ENCODE peak calls at places on chromosome 21, in four cellular contexts. N is brain microvascular endothelial cell, X is endothelial cell of umbilical vein, V is heart left ventricle. C is an unnamed sample.
A peak's percentile ranks its signal among the peaks of the same experiment; 100 is the strongest.

GRCh38 chr21:34129039-34129891 is 55.9 kb downstream of the MRPS6 start:
- DNase-seq in N (peak; percentile 90), X (peak; percentile 79), V (peak; percentile 75), C (peak; percentile 85)

GRCh38 chr21:43369124-43369523 is 57.8 kb downstream of the SIK1 start:
- DNase-seq in N (peak; percentile 68), X (no peak), V (no peak), C (peak; percentile 52)

GRCh38 chr21:36245649-36246048 is 74.3 kb upstream of the MORC3 start:
- DNase-seq in N (no peak), X (no peak), V (no peak), C (no peak)

GRCh38 chr21:43361493-43362296 is 65.2 kb downstream of the SIK1 start:
- DNase-seq in N (peak; percentile 82), X (peak; percentile 16), V (peak; percentile 81), C (peak; percentile 52)

GRCh38 chr21:45003331-45004058 is 63.7 kb downstream of the SLX9 start:
- DNase-seq in N (no peak), X (no peak), V (no peak), C (no peak)

GRCh38 chr21:43291347-43291950 is 122.6 kb downstream of the CRYAA start:
- DNase-seq in N (no peak), X (no peak), V (no peak), C (no peak)

GRCh38 chr21:45228171-45228641 is 59.5 kb downstream of the POFUT2 start:
- DNase-seq in N (peak; percentile 98), X (peak; percentile 18), V (no peak), C (peak; percentile 69)

GRCh38 chr21:43919871-43920801 is 55.1 kb downstream of the AGPAT3 start:
- DNase-seq in N (no peak), X (no peak), V (no peak), C (peak; percentile 63)

GRCh38 chr21:29072873-29073221 is 601 bp downstream of the CCT8 start:
- DNase-seq in N (peak; percentile 47), X (peak; percentile 54), V (no peak), C (peak; percentile 45)

GRCh38 chr21:33940164-33940563 is 24.6 kb upstream of the ATP5PO start:
- DNase-seq in N (peak; percentile 65), X (no peak), V (no peak), C (peak; percentile 48)

GRCh38 chr21:17732306-17732705 is 86.8 kb downstream of the C21orf91 start:
- DNase-seq in N (peak; percentile 33), X (peak; percentile 62), V (no peak), C (no peak)

GRCh38 chr21:23837564-23837963 is 1769.7 kb downstream of the MRPL39 start:
- DNase-seq in N (no peak), X (no peak), V (no peak), C (no peak)

GRCh38 chr21:43364851-43365424 is 62.0 kb downstream of the SIK1 start:
- DNase-seq in N (no peak), X (no peak), V (no peak), C (peak; percentile 46)

GRCh38 chr21:44462090-44462833 is 7.0 kb downstream of the LRRC3 start:
- DNase-seq in N (no peak), X (no peak), V (no peak), C (no peak)

GRCh38 chr21:33386222-33386784 is 16.9 kb upstream of the IFNGR2 start:
- DNase-seq in N (no peak), X (no peak), V (no peak), C (no peak)

GRCh38 chr21:22355949-22356348 is 1357.7 kb downstream of the NCAM2 start:
- DNase-seq in N (no peak), X (no peak), V (no peak), C (no peak)

GRCh38 chr21:35990609-35991008 is 69.7 kb downstream of the SETD4 start:
- DNase-seq in N (no peak), X (no peak), V (no peak), C (no peak)

GRCh38 chr21:17699524-17700189 is 87.0 kb upstream of the BTG3 start:
- DNase-seq in N (no peak), X (no peak), V (no peak), C (no peak)

GRCh38 chr21:39713905-39714304 is 31.1 kb upstream of the IGSF5 start:
- DNase-seq in N (no peak), X (no peak), V (peak; percentile 13), C (no peak)

GRCh38 chr21:39710866-39711265 is 34.1 kb upstream of the IGSF5 start:
- DNase-seq in N (no peak), X (no peak), V (no peak), C (no peak)

GRCh38 chr21:39715804-39716397 is 29.1 kb upstream of the IGSF5 start:
- DNase-seq in N (peak; percentile 45), X (peak; percentile 36), V (peak; percentile 29), C (peak; percentile 73)

GRCh38 chr21:39714331-39714730 is 30.7 kb upstream of the IGSF5 start:
- DNase-seq in N (no peak), X (no peak), V (no peak), C (no peak)

GRCh38 chr21:39712976-39713375 is 32.0 kb upstream of the IGSF5 start:
- DNase-seq in N (no peak), X (no peak), V (no peak), C (no peak)
- TF ChIP-seq CTCF in N (no peak), X (no peak), V (no peak), C (peak; percentile 17)

GRCh38 chr21:40846566-40847411 is at the start of gene DSCAM:
- DNase-seq in N (no peak), X (no peak), V (no peak), C (peak; percentile 42)

GRCh38 chr21:40845621-40846020 is 1.3 kb downstream of the DSCAM start:
- DNase-seq in N (no peak), X (no peak), V (no peak), C (no peak)

GRCh38 chr21:40847956-40848355 is 998 bp upstream of the DSCAM start:
- DNase-seq in N (no peak), X (no peak), V (no peak), C (no peak)

GRCh38 chr21:40844935-40845334 is 2.0 kb downstream of the DSCAM start:
- DNase-seq in N (no peak), X (no peak), V (no peak), C (no peak)

GRCh38 chr21:40846057-40846456 is 901 bp downstream of the DSCAM start:
- DNase-seq in N (no peak), X (no peak), V (no peak), C (no peak)
- H3K27ac ChIP-seq in N (no peak overlapping the region), X (no peak overlapping the region), V (no peak overlapping the region), C (no peak overlapping the region)

GRCh38 chr21:15932681-15933200 is 203.0 kb downstream of the USP25 start:
- DNase-seq in N (no peak), X (no peak), V (no peak), C (peak; percentile 10)
- TF ChIP-seq CTCF in N (no peak), X (no peak), V (no peak), C (no peak)

GRCh38 chr21:46376231-46376628 is 52.3 kb downstream of the PCNT start:
- DNase-seq in N (no peak), X (no peak), V (no peak), C (no peak)

GRCh38 chr21:46375560-46376230 is 51.7 kb downstream of the PCNT start:
- DNase-seq in N (no peak), X (no peak), V (no peak), C (no peak)

GRCh38 chr21:46377789-46378188 is 53.8 kb downstream of the PCNT start:
- DNase-seq in N (no peak), X (no peak), V (no peak), C (no peak)

GRCh38 chr21:46374761-46375389 is 50.9 kb downstream of the PCNT start:
- DNase-seq in N (no peak), X (no peak), V (no peak), C (no peak)

DNA sequence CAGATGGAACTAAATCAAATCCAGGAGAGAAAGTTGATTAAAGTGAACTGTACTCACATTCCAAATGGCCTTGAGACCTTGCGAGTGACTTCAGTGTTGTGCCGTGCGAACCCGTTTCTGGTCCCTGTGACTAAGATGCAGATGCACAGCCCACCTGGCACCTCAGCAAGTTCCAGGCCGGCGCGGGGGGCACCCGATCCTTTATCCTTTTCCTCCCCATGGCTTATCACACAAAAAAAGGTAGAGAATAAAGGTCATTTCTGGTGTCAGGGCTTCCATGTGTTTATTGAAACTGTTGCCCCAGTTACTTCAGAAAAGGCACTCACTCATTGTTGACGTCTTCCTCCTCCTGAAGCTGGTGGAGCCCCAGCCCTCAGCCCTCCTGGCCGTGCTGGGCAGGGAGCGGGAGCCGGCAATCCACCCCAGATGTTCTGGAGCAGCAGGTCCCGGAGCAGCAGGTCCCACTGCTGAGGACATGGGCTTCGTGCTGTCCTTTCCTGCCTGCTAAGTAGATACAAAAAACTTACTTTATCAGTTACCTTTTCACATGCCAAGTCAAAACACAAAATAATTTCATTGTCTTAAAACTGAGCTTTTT is 53.0 kb downstream of the PCNT start:
- DNase-seq in N (no peak), X (peak; percentile 41), V (no peak), C (no peak)
- H3K27ac ChIP-seq in N (no peak overlapping the region), X (no peak overlapping the region), V (no peak overlapping the region), C (no peak overlapping the region)

GRCh38 chr21:25895565-25896205 is 160.9 kb downstream of the GABPA start:
- DNase-seq in N (no peak), X (peak; percentile 70), V (no peak), C (no peak)
- TF ChIP-seq CTCF in N (peak; percentile 67), X (peak; percentile 39), V (peak; percentile 61), C (peak; percentile 42)

DNA sequence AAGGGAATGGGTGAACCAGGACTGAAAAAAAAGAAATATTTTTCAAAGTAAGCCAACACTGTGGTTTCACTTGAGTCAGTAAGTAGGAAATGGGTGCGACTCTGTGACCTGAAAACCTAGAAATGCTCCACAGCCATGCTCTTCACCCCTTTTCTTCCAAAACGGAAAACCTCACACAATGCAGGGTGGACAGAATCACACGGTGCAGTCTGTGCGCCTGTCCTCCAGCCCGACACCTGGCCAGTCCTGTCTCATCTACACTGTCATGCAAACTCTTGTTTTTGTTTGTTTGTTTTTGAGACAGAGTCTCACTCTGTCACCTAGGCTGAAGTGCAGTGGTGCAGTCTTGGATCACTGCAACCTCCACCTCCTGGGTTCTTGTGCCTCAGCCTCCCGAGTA is 53.3 kb downstream of the B3GALT5 start:
- DNase-seq in N (no peak), X (no peak), V (no peak), C (no peak)
- H3K27ac ChIP-seq in N (no peak overlapping the region), X (no peak overlapping the region), V (no peak overlapping the region), C (no peak overlapping the region)

GRCh38 chr21:32185103-32185502 is 93.7 kb downstream of the MIS18A start:
- DNase-seq in N (no peak), X (no peak), V (no peak), C (no peak)

GRCh38 chr21:32182449-32182848 is 96.4 kb downstream of the MIS18A start:
- DNase-seq in N (no peak), X (no peak), V (no peak), C (no peak)

GRCh38 chr21:32185726-32186125 is 93.1 kb downstream of the MIS18A start:
- DNase-seq in N (no peak), X (no peak), V (no peak), C (no peak)

GRCh38 chr21:32184059-32184458 is 94.8 kb downstream of the MIS18A start:
- DNase-seq in N (no peak), X (no peak), V (no peak), C (no peak)

GRCh38 chr21:32184485-32184884 is 94.4 kb downstream of the MIS18A start:
- DNase-seq in N (no peak), X (no peak), V (no peak), C (no peak)
- TF ChIP-seq CTCF in N (no peak), X (no peak), V (no peak), C (no peak)

GRCh38 chr21:38355992-38356781 is 99.4 kb downstream of the KCNJ15 start:
- DNase-seq in N (peak; percentile 65), X (peak; percentile 70), V (peak; percentile 77), C (peak; percentile 88)
- H3K27ac ChIP-seq in N (no peak overlapping the region), X (no peak overlapping the region), V (no peak overlapping the region), C (no peak overlapping the region)

C was measured in hepatocyte.